ENCODE peak calls at places on chromosome 19, in six cellular contexts. H is upper lobe of left lung, J is cardiac muscle cell, T is osteoblast, K is thoracic aorta, S is body of pancreas. P is an unnamed sample.

GRCh38 chr19:30036154-30037129 is 94.4 kb downstream of the URI1 start:
- DNase-seq in J (no peak), K (no peak), T (no peak), H (no peak), S (no peak), P (no peak)

GRCh38 chr19:15672580-15673175 is at the start of gene CYP4F12:
- DNase-seq in S (peak), H (peak), J (peak), K (no peak), T (peak), P (peak)

GRCh38 chr19:29587518-29587986 is 18.5 kb upstream of the POP4 start:
- DNase-seq in K (no peak), T (no peak), S (no peak), H (no peak), J (no peak), P (no peak)

GRCh38 chr19:37718357-37718756 is 1.2 kb downstream of the ZNF607 start:
- DNase-seq in K (no peak), S (no peak), T (no peak), J (no peak), H (no peak), P (no peak)

GRCh38 chr19:54320271-54320670 is 7.3 kb upstream of the LILRA5 start:
- DNase-seq in K (no peak), H (no peak), J (no peak), S (no peak), T (no peak), P (no peak)

GRCh38 chr19:1470864-1471513 is 8.0 kb downstream of the C19orf25 start:
- DNase-seq in K (no peak), S (no peak), J (no peak), H (peak), T (peak), P (peak)

GRCh38 chr19:34308381-34309367 is 54.3 kb downstream of the GARRE1 start:
- DNase-seq in T (peak), J (peak), H (no peak), S (no peak), K (no peak), P (peak)

GRCh38 chr19:48798937-48799336 is 11.9 kb downstream of the BCAT2 start:
- DNase-seq in T (peak), K (no peak), J (no peak), H (peak), S (no peak), P (peak)

GRCh38 chr19:34556500-34556899 is 74.9 kb downstream of the WTIP start:
- DNase-seq in S (peak), J (peak), H (no peak), T (no peak), K (no peak), P (peak)

GRCh38 chr19:35901854-35902661 is at the start of gene HCST:
- DNase-seq in S (no peak), J (peak), T (peak), K (no peak), H (no peak), P (peak)

GRCh38 chr19:16143399-16144215 is at the start of gene HSH2D:
- DNase-seq in K (no peak), S (peak), T (no peak), H (peak), J (no peak), P (no peak)

GRCh38 chr19:750640-751423 is at the start of gene MISP:
- DNase-seq in K (no peak), H (peak), T (no peak), J (no peak), S (peak), P (no peak)

GRCh38 chr19:48329167-48329891 is 4.0 kb downstream of the EMP3 start:
- DNase-seq in H (no peak), S (peak), T (peak), K (no peak), J (no peak), P (peak)

GRCh38 chr19:2049741-2050348 is 1.2 kb downstream of the MKNK2 start:
- DNase-seq in S (peak), H (peak), J (peak), T (peak), K (no peak), P (peak)

GRCh38 chr19:2043269-2043641 is 7.8 kb downstream of the MKNK2 start:
- DNase-seq in S (peak), J (no peak), T (peak), K (no peak), H (peak), P (no peak)

GRCh38 chr19:45767410-45767880 is 1.6 kb downstream of the SIX5 start:
- DNase-seq in H (peak), J (peak), S (peak), T (peak), K (no peak), P (peak)

GRCh38 chr19:7874080-7874856 is at the start of gene PRR36:
- DNase-seq in K (no peak), H (peak), T (peak), S (peak), J (no peak), P (peak)

GRCh38 chr19:48575931-48576622 is 24.1 kb downstream of the SULT2B1 start:
- DNase-seq in J (no peak), H (peak), S (no peak), K (no peak), T (peak), P (no peak)

GRCh38 chr19:15488489-15489226 is 9.4 kb upstream of the PGLYRP2 start:
- DNase-seq in H (peak), S (no peak), K (no peak), J (peak), T (no peak), P (no peak)

GRCh38 chr19:53870485-53870844 is 2.8 kb downstream of the MYADM start:
- DNase-seq in H (no peak), K (no peak), T (peak), J (no peak), S (no peak), P (no peak)

GRCh38 chr19:46115396-46116109 is 8.9 kb downstream of the IGFL3 start:
- DNase-seq in H (no peak), T (peak), S (peak), J (peak), K (no peak), P (no peak)

GRCh38 chr19:1767464-1767933 is 14.2 kb downstream of the ONECUT3 start:
- DNase-seq in S (peak), T (peak), J (peak), K (no peak), H (peak), P (peak)

GRCh38 chr19:9913237-9914000 is 22.9 kb downstream of the OLFM2 start:
- DNase-seq in H (peak), J (no peak), T (peak), K (no peak), S (peak), P (peak)

GRCh38 chr19:58387338-58388174 is 487 bp downstream of the RPS5 start:
- DNase-seq in J (no peak), K (no peak), T (peak), H (no peak), S (no peak), P (no peak)

GRCh38 chr19:17998827-17999150 is 9.2 kb upstream of the ARRDC2 start:
- DNase-seq in J (no peak), S (no peak), K (no peak), T (no peak), H (no peak), P (no peak)

GRCh38 chr19:17999685-18000479 is 8.1 kb upstream of the ARRDC2 start:
- DNase-seq in T (no peak), K (no peak), H (no peak), J (no peak), S (no peak), P (no peak)

GRCh38 chr19:18000480-18000980 is 7.4 kb upstream of the ARRDC2 start:
- DNase-seq in J (no peak), T (no peak), S (no peak), K (no peak), H (no peak), P (no peak)

GRCh38 chr19:17996826-17997316 is 11.1 kb upstream of the ARRDC2 start:
- DNase-seq in H (peak), K (no peak), T (peak), S (peak), J (peak), P (peak)

DNA sequence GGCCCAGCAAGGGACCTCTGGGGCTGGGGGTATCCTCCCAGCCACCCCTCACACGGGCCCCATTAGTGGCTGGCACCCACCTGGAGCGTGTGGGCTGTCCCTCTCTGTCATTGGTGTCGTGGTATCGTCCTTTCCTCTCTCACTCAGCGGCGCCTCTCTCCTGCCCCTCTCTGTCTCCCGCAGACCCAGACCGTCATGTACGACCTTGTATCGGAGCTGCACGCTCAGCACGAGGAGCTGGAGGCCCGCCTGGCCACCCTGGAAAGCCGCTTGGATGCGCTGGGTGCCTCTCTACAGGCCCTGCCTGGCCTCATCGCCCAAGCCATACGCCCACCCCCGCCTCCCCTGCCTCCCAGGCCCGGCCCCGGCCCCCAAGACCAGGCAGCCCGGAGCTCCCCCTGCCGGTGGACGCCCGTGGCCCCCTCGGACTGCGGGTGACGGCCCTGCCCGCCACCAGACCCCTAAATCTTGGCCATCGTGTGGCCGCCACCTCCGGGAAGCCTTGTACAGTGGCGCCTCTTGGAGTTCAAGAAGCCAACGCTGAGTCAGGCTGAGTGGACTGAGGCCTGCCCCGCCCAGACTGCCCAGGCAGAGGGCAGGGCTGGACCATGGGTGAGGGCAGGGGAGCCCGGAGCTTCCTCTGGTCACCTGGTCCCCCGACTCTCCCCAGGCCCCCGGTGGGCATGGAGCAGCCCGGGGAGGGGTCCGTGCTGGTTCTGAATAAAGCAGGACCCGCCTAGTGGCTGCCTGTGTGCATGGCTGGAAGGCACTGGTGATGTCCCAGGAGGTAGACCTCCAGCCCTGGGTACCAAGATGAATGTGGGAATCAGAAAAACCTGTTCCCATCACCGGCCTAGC is 9.8 kb upstream of the ARRDC2 start:
- DNase-seq in J (no peak), K (no peak), S (no peak), H (peak), T (peak), P (no peak)
- TF ChIP-seq CTCF in J (no peak), K (no peak), S (no peak), H (peak), T (no peak), P (peak)

GRCh38 chr19:31562916-31563626 is 213.8 kb upstream of the TSHZ3 start:
- DNase-seq in K (no peak), S (no peak), H (peak), J (no peak), T (no peak), P (no peak)
- H3K4me3 ChIP-seq in K (no peak), S (no peak), H (no peak), J (no peak), T (no peak), P (no peak)

DNA sequence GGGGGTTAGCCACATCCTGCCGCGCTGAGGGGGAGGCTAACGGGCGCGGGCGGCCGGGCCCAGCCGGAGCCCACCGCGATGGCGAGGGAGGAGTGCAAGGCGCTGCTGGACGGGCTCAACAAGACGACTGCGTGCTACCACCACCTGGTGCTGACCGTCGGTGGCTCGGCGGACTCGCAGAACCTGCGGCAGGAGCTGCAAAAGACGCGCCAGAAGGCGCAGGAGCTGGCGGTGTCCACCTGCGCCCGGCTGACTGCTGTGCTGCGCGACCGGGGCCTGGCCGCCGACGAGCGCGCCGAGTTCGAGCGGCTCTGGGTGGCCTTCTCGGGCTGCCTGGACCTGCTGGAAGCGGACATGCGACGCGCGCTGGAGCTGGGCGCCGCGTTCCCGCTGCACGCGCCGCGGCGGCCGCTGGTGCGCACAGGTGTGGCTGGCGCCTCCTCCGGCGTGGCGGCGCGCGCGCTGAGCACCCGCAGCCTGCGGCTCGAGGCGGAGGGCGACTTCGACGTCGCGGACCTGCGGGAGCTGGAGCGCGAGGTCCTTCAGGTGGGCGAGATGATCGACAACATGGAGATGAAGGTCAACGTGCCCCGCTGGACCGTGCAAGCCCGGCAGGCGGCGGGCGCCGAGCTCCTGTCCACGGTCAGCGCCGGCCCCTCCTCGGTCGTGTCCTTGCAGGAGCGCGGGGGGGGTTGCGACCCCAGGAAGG is 692 bp downstream of the RGS9BP start:
- DNase-seq in K (no peak), T (no peak), J (no peak), S (peak), H (peak), P (no peak)
- TF ChIP-seq CTCF in K (no peak), T (no peak), J (no peak), S (no peak), H (peak), P (no peak)

GRCh38 chr19:42497492-42498226 is 30.6 kb downstream of the CEACAM1 start:
- DNase-seq in H (no peak), T (no peak), J (no peak), K (no peak), S (peak), P (no peak)
- H3K4me3 ChIP-seq in H (no peak), T (no peak), J (no peak), K (no peak), S (no peak), P (no peak)

GRCh38 chr19:4267101-4267900 is 11.8 kb upstream of the SHD start:
- DNase-seq in J (peak), S (peak), H (peak), K (no peak), T (peak), P (peak)

GRCh38 chr19:4268816-4269430 is 10.1 kb upstream of the SHD start:
- DNase-seq in H (no peak), S (no peak), J (no peak), T (peak), K (no peak), P (no peak)

GRCh38 chr19:4266253-4267000 is 12.6 kb upstream of the SHD start:
- DNase-seq in K (no peak), S (no peak), J (no peak), T (no peak), H (no peak), P (no peak)

GRCh38 chr19:4264812-4265211 is 14.3 kb upstream of the SHD start:
- DNase-seq in J (no peak), T (peak), S (no peak), K (no peak), H (no peak), P (no peak)

DNA sequence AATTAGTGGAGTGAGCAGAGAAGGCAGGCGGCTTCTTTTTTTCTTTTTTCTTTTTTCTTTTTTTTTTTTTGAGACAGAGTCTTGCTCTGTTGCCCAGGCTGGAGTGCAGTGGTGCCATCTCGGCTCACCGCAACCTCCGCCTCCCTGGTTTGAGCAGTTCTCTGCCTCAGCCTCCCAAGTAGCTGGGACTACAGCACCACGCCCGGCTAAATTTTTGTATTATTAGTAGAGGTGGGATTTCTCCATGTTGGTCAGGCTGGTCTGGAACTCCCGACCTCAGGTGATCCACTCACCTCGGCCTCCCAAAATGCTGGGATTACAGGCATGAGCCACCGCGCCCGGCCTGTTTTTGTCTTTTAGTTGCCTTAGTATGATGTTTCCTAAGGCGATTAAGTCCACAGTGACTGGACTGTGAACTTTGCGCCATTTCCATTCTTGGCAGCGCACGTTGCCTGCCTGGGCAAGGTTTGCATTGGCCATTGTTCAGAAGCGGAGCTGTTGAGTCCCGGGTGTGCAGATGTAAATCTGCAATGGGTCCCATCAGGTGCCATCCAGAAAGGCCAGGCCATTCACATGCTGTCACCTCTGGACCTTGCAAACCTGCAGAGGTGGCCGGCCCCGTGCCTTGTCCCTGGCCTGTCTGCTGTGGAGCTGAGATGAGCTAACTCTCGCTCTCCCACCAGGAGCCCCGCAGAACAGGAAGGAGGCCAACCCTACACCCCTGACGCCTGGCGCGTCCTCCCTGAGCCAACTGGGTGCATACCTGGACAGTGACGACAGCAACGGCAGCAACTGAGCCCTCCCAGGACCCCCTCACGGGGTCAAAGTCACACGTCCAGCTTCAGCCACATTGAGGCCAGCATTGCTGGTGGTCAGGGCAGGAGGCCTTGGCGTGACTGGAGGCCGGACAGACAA is 10.9 kb upstream of the SHD start:
- DNase-seq in S (peak), T (peak), J (no peak), K (no peak), H (no peak), P (no peak)
- TF ChIP-seq CTCF in S (no peak), T (no peak), J (no peak), K (no peak), H (no peak), P (no peak)

GRCh38 chr19:11783767-11784166 is 14.6 kb upstream of the ZNF491 start:
- DNase-seq in H (no peak), K (no peak), J (no peak), S (no peak), T (no peak), P (no peak)

GRCh38 chr19:11781295-11782057 is 14.7 kb downstream of the ZNF441 start:
- DNase-seq in S (no peak), J (no peak), T (no peak), K (no peak), H (no peak), P (no peak)

GRCh38 chr19:11784356-11784755 is 14.0 kb upstream of the ZNF491 start:
- DNase-seq in K (no peak), S (no peak), T (no peak), H (no peak), J (no peak), P (no peak)

GRCh38 chr19:11780431-11781020 is 13.7 kb downstream of the ZNF441 start:
- DNase-seq in K (no peak), H (no peak), T (no peak), J (no peak), S (no peak), P (no peak)
- H3K4me3 ChIP-seq in K (peak), H (no peak), T (no peak), J (no peak), S (no peak), P (no peak)

P was measured in A673.